ENCODE peak calls at places on chromosomes 5 and 9, in ten cellular contexts. O is tibial nerve, E is activated B cell treated with CpG ODN at 0.5 μM for 24 hours, G is colonic mucosa, L is PC-9, K is H9, A is GM20000, M is HepG2, J is glutamatergic neuron, X is MCF 10A. S is an unnamed sample.

GRCh38 chr5:5954199-5954598 is 424.1 kb downstream of the MED10 start:
- DNase-seq in O (no peak), E (no peak), G (no peak), L (no peak), K (no peak), A (no peak), M (no peak), J (no peak), X (no peak), S (no peak)

GRCh38 chr5:34866989-34867471 is 28.1 kb downstream of the TTC23L start:
- DNase-seq in O (no peak), E (no peak), G (no peak), L (no peak), K (no peak), A (no peak), M (peak; percentile 18), J (no peak), X (no peak), S (no peak)

GRCh38 chr5:54571462-54571861 is 53.9 kb downstream of the SNX18 start:
- DNase-seq in O (no peak), E (no peak), G (no peak), L (no peak), K (peak; percentile 35), A (no peak), M (no peak), J (no peak), X (no peak), S (no peak)

GRCh38 chr5:142104491-142104890 is 4.1 kb upstream of the NDFIP1 start:
- DNase-seq in O (no peak), E (no peak), G (no peak), L (no peak), K (no peak), A (no peak), M (no peak), J (no peak), X (no peak), S (no peak)

GRCh38 chr5:108521841-108522506 is 140.1 kb upstream of the FBXL17 start:
- DNase-seq in O (no peak), E (no peak), G (peak; percentile 55), L (no peak), K (no peak), A (peak; percentile 33), M (peak; percentile 53), J (no peak), X (peak; percentile 74), S (no peak)

GRCh38 chr5:142888469-142889085 is 118.4 kb downstream of the ARHGAP26 start:
- DNase-seq in O (no peak), E (no peak), G (no peak), L (peak; percentile 50), K (no peak), A (peak; percentile 27), M (peak; percentile 61), J (no peak), X (peak; percentile 83), S (no peak)

GRCh38 chr5:173671121-173671949 is 54.9 kb upstream of the BOD1 start:
- DNase-seq in O (no peak), E (no peak), G (no peak), L (no peak), K (peak; percentile 35), A (no peak), M (peak; percentile 60), J (no peak), X (no peak), S (no peak)

GRCh38 chr9:125617087-125617486 is 89.9 kb downstream of the MAPKAP1 start:
- DNase-seq in O (no peak), E (no peak), G (no peak), L (no peak), K (no peak), A (no peak), M (no peak), J (no peak), X (no peak), S (no peak)

GRCh38 chr9:84667571-84668203 is 1.8 kb upstream of the NTRK2 start:
- DNase-seq in O (no peak), E (no peak), G (peak; percentile 17), L (no peak), K (peak; percentile 50), A (peak; percentile 51), M (no peak), J (peak; percentile 31), X (peak; percentile 27), S (no peak)

GRCh38 chr5:125896381-125896780 is 526.8 kb upstream of the GRAMD2B start:
- DNase-seq in O (no peak), E (no peak), G (no peak), L (no peak), K (no peak), A (no peak), M (no peak), J (no peak), X (no peak), S (no peak)

GRCh38 chr5:14925326-14925725 is 53.7 kb upstream of the ANKH start:
- DNase-seq in O (no peak), E (no peak), G (no peak), L (no peak), K (no peak), A (no peak), M (no peak), J (no peak), X (no peak), S (no peak)

GRCh38 chr5:174552428-174552827 is 172.0 kb upstream of the MSX2 start:
- DNase-seq in O (no peak), E (no peak), G (no peak), L (no peak), K (peak; percentile 45), A (no peak), M (no peak), J (no peak), X (no peak), S (no peak)

GRCh38 chr5:126143622-126144021 is 279.6 kb upstream of the GRAMD2B start:
- DNase-seq in O (no peak), E (no peak), G (no peak), L (no peak), K (no peak), A (no peak), M (no peak), J (no peak), X (no peak), S (no peak)

GRCh38 chr5:140796718-140797095 is 2.1 kb downstream of the PCDHA2 start:
- DNase-seq in O (no peak), E (no peak), G (no peak), L (no peak), K (no peak), A (no peak), M (no peak), J (no peak), X (no peak), S (no peak)

GRCh38 chr5:140802781-140803271 is 2.0 kb downstream of the PCDHA3 start:
- DNase-seq in O (no peak), E (no peak), G (no peak), L (no peak), K (no peak), A (no peak), M (no peak), J (no peak), X (no peak), S (no peak)

GRCh38 chr5:140795259-140795641 is 598 bp downstream of the PCDHA2 start:
- DNase-seq in O (no peak), E (no peak), G (no peak), L (no peak), K (peak; percentile 44), A (no peak), M (no peak), J (no peak), X (no peak), S (no peak)

GRCh38 chr5:140801494-140801841 is 611 bp downstream of the PCDHA3 start:
- DNase-seq in O (no peak), E (no peak), G (no peak), L (no peak), K (no peak), A (no peak), M (no peak), J (no peak), X (no peak), S (no peak)

GRCh38 chr5:140800816-140801493 is at the start of gene PCDHA3:
- DNase-seq in O (no peak), E (no peak), G (no peak), L (no peak), K (no peak), A (no peak), M (peak; percentile 9), J (no peak), X (no peak), S (no peak)
- TF ChIP-seq CTCF in O (peak; percentile 11), E (no peak), G (no peak), L (no peak), K (peak; percentile 45), A (no peak), M (peak; percentile 35), J (peak; percentile 16), X (no peak), S (no peak)

GRCh38 chr9:88747768-88748167 is 212.8 kb downstream of the NXNL2 start:
- DNase-seq in O (peak; percentile 28), E (no peak), G (peak; percentile 33), L (peak; percentile 39), K (peak; percentile 62), A (no peak), M (no peak), J (no peak), X (peak; percentile 90), S (no peak)
- TF ChIP-seq CTCF in O (no peak), E (no peak), G (no peak), L (no peak), K (no peak), A (no peak), M (no peak), J (no peak), X (no peak), S (no peak)

DNA sequence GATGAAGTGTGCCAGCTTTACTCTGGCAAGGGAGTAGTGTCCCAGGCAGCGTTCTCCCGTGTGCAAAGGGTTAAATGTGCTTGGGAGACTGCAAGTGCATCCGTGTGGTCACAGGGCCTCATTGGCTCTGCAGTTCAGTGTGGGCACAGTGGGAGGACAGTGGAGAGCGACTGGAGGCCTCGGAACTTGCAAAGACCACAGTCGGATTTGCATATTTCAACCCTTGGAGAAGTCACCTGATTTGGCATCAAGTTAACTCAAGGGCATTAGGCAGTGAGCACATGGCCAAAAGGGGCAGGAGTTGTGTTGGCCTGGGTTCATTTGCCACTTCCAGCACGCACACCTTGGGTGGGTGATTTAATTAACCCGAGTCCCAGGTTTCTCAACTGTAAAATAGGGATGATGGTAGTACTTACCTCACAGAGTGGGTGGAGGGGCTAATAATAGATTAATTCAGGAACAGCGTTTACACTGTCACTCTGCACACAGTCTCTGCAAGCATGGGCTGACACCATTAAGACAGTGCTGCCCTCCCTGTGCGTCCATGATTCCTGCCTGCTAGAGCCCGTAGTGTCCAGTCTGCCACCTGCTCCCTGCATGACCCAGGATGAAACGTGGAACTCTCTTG is 22.6 kb downstream of the JADE2 start:
- DNase-seq in O (no peak), E (no peak), G (no peak), L (no peak), K (no peak), A (no peak), M (no peak), J (no peak), X (no peak), S (no peak)
- TF ChIP-seq CTCF in O (no peak), E (no peak), G (no peak), L (no peak), K (no peak), A (no peak), M (no peak), J (no peak), X (no peak), S (no peak)

DNA sequence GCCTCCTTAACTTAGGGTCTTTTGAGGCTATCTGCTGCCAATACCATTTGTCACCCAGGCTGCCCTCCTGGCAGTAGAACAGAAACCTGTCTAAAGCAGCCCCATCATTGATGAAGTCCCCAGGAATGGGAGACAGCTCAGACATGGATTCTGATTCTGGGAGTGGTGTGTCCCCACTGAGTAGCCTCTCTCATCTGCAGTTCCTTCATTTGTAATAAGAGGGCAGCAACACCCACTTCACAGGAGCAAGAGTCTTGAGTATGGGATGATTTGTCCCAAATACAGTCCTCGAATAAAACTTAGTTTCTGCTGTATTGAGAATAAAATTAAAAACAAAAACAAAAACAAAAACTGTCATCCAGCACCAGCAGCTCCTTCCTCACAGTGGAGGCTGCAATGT is 167.6 kb downstream of the ASTN2 start:
- DNase-seq in O (no peak), E (no peak), G (no peak), L (no peak), K (no peak), A (peak; percentile 13), M (peak; percentile 2), J (no peak), X (peak; percentile 50), S (no peak)
- TF ChIP-seq CTCF in O (peak; percentile 40), E (no peak), G (no peak), L (peak; percentile 53), K (peak; percentile 65), A (no peak), M (peak; percentile 9), J (peak; percentile 60), X (no peak), S (peak; percentile 69)

S was measured in type B pancreatic cell.